ENCODE peak calls at places on chromosomes 2 and 18, in five cellular contexts. R, K, X, P and C are unnamed samples.

GRCh38 chr2:95231723-95232122 is 24.4 kb downstream of the ZNF892 start:
- DNase-seq in X (peak), R (peak), K (peak), P (no peak), C (peak)

GRCh38 chr2:10962004-10962403 is 50.3 kb downstream of the KCNF1 start:
- DNase-seq in P (no peak), X (no peak), K (no peak), R (no peak), C (no peak)

GRCh38 chr2:71532327-71532726 is 79.0 kb downstream of the DYSF start:
- DNase-seq in R (no peak), K (no peak), X (no peak), P (no peak), C (no peak)

GRCh38 chr18:73509460-73509859 is 638.2 kb downstream of the FBXO15 start:
- DNase-seq in P (no peak), K (no peak), R (peak), X (no peak), C (no peak)

GRCh38 chr2:96816127-96816835 is at the start of gene CNNM3:
- DNase-seq in P (peak), K (peak), X (peak), R (peak), C (peak)

GRCh38 chr2:43305537-43305936 is 79.1 kb upstream of the ZFP36L2 start:
- DNase-seq in P (no peak), X (peak), K (no peak), R (no peak), C (no peak)

GRCh38 chr2:73078457-73079411 is 7.2 kb upstream of the SFXN5 start:
- DNase-seq in P (no peak), K (no peak), X (no peak), R (no peak), C (no peak)

GRCh38 chr2:164826293-164827243 is 15.1 kb downstream of the COBLL1 start:
- DNase-seq in K (peak), P (no peak), X (peak), R (peak), C (peak)